ENCODE peak calls at places on chromosomes 2 and 18, in four cellular contexts. J, E, H and M are unnamed samples.

GRCh38 chr2:112093216-112093615 is 38.1 kb downstream of the TMEM87B start:
- DNase-seq in J (no peak), E (no peak), H (no peak), M (no peak)

GRCh38 chr2:235270951-235271350 is 222.9 kb upstream of the AGAP1 start:
- DNase-seq in J (no peak), E (no peak), H (no peak), M (no peak)

GRCh38 chr2:220491633-220492032 is 864.2 kb downstream of the SLC4A3 start:
- DNase-seq in J (no peak), E (no peak), H (no peak), M (no peak)

GRCh38 chr2:160169401-160169918 is 30.6 kb downstream of the ITGB6 start:
- DNase-seq in J (no peak), E (no peak), H (no peak), M (no peak)

GRCh38 chr2:199985625-199986207 is 30.3 kb downstream of the MAIP1 start:
- DNase-seq in J (no peak), E (peak; percentile 17), H (peak; percentile 28), M (peak; percentile 23)

GRCh38 chr2:206158563-206159345 is 490 bp downstream of the NDUFS1 start:
- DNase-seq in J (no peak), E (no peak), H (no peak), M (no peak)

GRCh38 chr2:118842687-118843491 is 4.6 kb downstream of the EN1 start:
- DNase-seq in J (no peak), E (no peak), H (no peak), M (no peak)

GRCh38 chr2:219595250-219595649 is 2.4 kb upstream of the STK11IP start:
- DNase-seq in J (no peak), E (no peak), H (no peak), M (no peak)

GRCh38 chr2:168601739-168602138 is 145.7 kb downstream of the CERS6 start:
- DNase-seq in J (no peak), E (no peak), H (no peak), M (no peak)

GRCh38 chr18:54607213-54607934 is 16.3 kb downstream of the DYNAP start:
- DNase-seq in J (peak; percentile 52), E (no peak), H (no peak), M (no peak)

DNA sequence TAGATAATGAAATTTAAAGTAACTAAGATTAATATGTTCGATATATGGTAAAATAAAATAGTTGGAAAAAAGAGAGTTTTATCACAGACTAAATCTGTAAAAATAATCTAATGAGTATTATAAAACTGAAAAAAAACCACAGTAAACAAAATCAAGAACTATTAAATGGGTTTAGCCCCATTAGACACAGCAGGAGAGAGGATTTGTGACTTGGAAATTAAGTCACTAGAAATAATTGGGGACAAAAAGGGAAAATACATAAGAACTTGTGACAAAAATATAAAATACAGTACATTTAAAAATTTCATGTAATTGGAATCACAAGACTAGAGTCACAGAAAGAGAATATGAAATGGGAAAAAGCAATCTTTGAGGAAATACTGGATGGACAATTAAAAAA is 1114.6 kb upstream of the KLHL29 start:
- DNase-seq in J (no peak), E (no peak), H (no peak), M (no peak)
- H3K9me3 ChIP-seq in J (no peaks in the 10 kb centered on the region), E (peaks cover 12% of the 10 kb centered on the region), H (peaks cover 2% of the 10 kb centered on the region), M (no peaks in the 10 kb centered on the region)

DNA sequence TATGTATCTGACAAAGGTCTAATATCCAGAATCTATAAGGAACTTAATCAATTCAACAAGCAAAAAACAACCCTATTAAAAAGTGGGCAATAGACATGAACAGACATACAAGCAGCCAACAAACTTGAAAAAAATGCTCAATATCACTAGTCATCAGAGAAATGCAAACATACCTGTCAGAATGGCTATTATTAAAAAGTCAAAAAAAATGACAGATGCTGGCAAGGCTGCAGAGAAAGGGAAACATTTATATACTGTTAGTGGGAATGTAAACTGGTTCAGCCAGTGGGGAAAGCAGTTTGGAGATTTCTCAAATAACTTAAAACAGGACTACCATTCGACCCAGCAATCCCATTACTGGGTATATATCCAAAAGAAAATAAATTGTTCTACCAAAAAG is 21.6 kb downstream of the SESTD1 start:
- DNase-seq in J (no peak), E (no peak), H (no peak), M (no peak)
- H3K9me3 ChIP-seq in J (no peaks in the 10 kb centered on the region), E (peaks cover 9% of the 10 kb centered on the region), H (no peaks in the 10 kb centered on the region), M (no peaks in the 10 kb centered on the region)

DNA sequence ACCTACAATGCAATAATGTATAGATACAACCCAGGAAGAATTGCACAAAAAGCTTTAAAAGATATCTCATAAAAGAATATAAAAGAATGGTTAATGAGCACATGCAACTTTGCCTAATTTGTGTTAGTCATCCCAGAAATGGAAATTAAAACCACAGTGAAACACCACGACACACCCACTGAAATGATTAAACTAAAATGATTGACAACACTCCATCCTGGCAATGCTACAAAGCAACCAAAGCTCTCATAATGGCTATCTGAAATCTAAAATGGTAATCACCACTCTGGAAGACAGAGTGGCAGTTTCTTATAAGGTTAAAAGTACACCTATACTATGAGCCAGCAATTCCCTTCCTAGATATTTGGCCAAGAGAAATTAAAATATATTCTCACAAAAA is 105.5 kb upstream of the BCL2L11 start:
- DNase-seq in J (no peak), E (no peak), H (no peak), M (no peak)
- H3K9me3 ChIP-seq in J (no peaks in the 10 kb centered on the region), E (peaks cover 38% of the 10 kb centered on the region), H (peaks cover 10% of the 10 kb centered on the region), M (no peaks in the 10 kb centered on the region)

GRCh38 chr18:38951633-38952032 is 1386.0 kb upstream of the CELF4 start:
- DNase-seq in J (no peak), E (no peak), H (no peak), M (no peak)

GRCh38 chr18:38961880-38962279 is 1396.3 kb upstream of the CELF4 start:
- DNase-seq in J (no peak), E (no peak), H (no peak), M (no peak)

GRCh38 chr18:38956068-38956467 is 1390.5 kb upstream of the CELF4 start:
- DNase-seq in J (no peak), E (no peak), H (no peak), M (no peak)
- H3K9me3 ChIP-seq in J (no peaks in the 10 kb centered on the region), E (no peaks in the 10 kb centered on the region), H (no peaks in the 10 kb centered on the region), M (no peaks in the 10 kb centered on the region)